ENCODE peak calls at places on chromosomes 6 and 20, in six cellular contexts. X is brain microvascular endothelial cell, H is fibroblast of lung, I is lung, C is colonic mucosa, Q is pancreas. U is an unnamed sample.

GRCh38 chr6:34176261-34177031 is 30.6 kb upstream of the GRM4 start:
- DNase-seq in I (no peak), H (no peak), C (no peak), X (no peak), Q (no peak), U (no peak)

GRCh38 chr6:95967594-95967993 is 48.2 kb upstream of the FUT9 start:
- DNase-seq in X (no peak), Q (no peak), C (no peak), I (no peak), H (no peak), U (no peak)

GRCh38 chr20:32945710-32946221 is 58.5 kb downstream of the SUN5 start:
- DNase-seq in Q (no peak), C (no peak), H (peak), X (peak), I (no peak), U (peak)

GRCh38 chr6:107690864-107691661 is 133.1 kb downstream of the SCML4 start:
- DNase-seq in C (no peak), H (peak), X (peak), I (no peak), Q (no peak), U (peak)

GRCh38 chr6:137903933-137904821 is 37.1 kb downstream of the TNFAIP3 start:
- DNase-seq in X (no peak), Q (no peak), I (no peak), C (no peak), H (peak), U (peak)

GRCh38 chr20:19008497-19008896 is 194.9 kb downstream of the SCP2D1 start:
- DNase-seq in X (no peak), H (no peak), Q (no peak), C (no peak), I (no peak), U (no peak)

GRCh38 chr6:109421184-109421583 is 19.2 kb downstream of the PPIL6 start:
- DNase-seq in X (no peak), C (no peak), Q (no peak), I (no peak), H (no peak), U (no peak)

GRCh38 chr20:51532577-51533191 is 9.8 kb downstream of the NFATC2 start:
- DNase-seq in X (no peak), C (no peak), Q (no peak), I (no peak), H (peak), U (no peak)

GRCh38 chr6:9007062-9007461 is 571.7 kb upstream of the SLC35B3 start:
- DNase-seq in Q (no peak), X (no peak), I (no peak), C (no peak), H (no peak), U (no peak)

GRCh38 chr6:75693534-75693933 is 55.5 kb upstream of the MYO6 start:
- DNase-seq in Q (no peak), H (peak), I (no peak), X (peak), C (no peak), U (peak)

DNA sequence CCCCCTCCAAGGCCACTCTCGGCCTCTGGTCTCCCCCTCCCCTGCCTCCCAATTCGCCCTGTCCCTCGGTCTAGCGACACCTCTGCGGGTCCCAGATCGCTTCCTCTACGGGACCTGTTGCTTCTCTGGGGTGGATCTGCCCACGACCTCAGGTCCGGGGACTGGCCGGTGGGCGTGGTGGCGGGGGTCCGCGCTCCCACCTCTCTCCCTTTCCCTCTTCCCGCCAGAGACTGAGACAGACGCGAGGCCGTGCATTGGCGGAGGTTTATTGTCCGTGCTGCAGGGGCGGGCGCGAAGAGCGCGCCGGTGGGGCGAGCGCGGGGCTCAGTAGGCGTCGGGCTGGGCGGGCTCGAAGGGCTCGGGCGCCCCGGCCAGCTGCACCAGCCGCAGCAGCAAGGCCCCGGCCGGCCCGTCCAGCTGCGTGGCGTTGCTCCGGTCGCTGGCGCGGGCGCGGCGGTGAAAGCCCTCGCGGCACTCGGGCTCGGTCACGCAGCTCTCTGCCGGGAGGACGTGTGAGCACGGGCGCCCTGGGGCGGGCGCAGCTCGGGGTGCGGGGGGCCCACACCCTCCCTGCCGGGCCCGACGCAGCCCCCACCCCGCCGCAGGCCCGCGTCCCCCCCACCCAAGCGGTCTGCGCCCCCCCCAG is 2.1 kb downstream of the AVP start:
- DNase-seq in C (no peak), I (no peak), Q (no peak), X (no peak), H (no peak), U (peak)
- H3K4me3 ChIP-seq in C (no peak), I (no peak), Q (no peak), X (no peak), H (no peak), U (no peak)

GRCh38 chr6:53956068-53956711 is 155.1 kb upstream of the MLIP start:
- DNase-seq in X (peak), C (peak), Q (no peak), H (peak), I (peak), U (peak)
- TF ChIP-seq CTCF in X (peak), C (peak), Q (peak), H (peak), I (peak), U (peak)

GRCh38 chr6:36848658-36849441 is 9.6 kb upstream of the CPNE5 start:
- DNase-seq in Q (peak), X (no peak), C (peak), H (no peak), I (peak), U (peak)
- H3K4me3 ChIP-seq in Q (no peak), X (no peak), C (no peak), H (no peak), I (no peak), U (no peak)

GRCh38 chr6:157898169-157898568 is 75.1 kb downstream of the SNX9 start:
- DNase-seq in X (no peak), Q (no peak), C (no peak), I (no peak), H (no peak), U (no peak)
- TF ChIP-seq CTCF in X (peak), Q (no peak), C (no peak), I (no peak), H (no peak), U (no peak)

GRCh38 chr20:64055893-64056638 is 6.6 kb upstream of the SOX18 start:
- DNase-seq in Q (no peak), C (no peak), I (no peak), H (no peak), X (peak), U (no peak)

GRCh38 chr20:64055396-64055892 is 6.0 kb upstream of the SOX18 start:
- DNase-seq in H (no peak), Q (no peak), I (no peak), C (no peak), X (no peak), U (no peak)

GRCh38 chr20:64052987-64053840 is 3.8 kb upstream of the SOX18 start:
- DNase-seq in C (no peak), H (no peak), Q (no peak), I (no peak), X (no peak), U (no peak)

GRCh38 chr20:64052326-64052722 is 2.9 kb upstream of the SOX18 start:
- DNase-seq in X (no peak), C (no peak), Q (no peak), I (no peak), H (no peak), U (no peak)

GRCh38 chr20:64053841-64054661 is 4.6 kb upstream of the SOX18 start:
- DNase-seq in I (no peak), H (no peak), X (no peak), C (no peak), Q (no peak), U (no peak)
- H3K4me3 ChIP-seq in I (no peak), H (no peak), X (no peak), C (no peak), Q (no peak), U (no peak)

GRCh38 chr6:1015819-1016218 is 296.1 kb upstream of the FOXQ1 start:
- DNase-seq in X (no peak), H (no peak), C (no peak), I (no peak), Q (no peak), U (peak)
- TF ChIP-seq CTCF in X (peak), H (peak), C (no peak), I (no peak), Q (no peak), U (peak)

GRCh38 chr6:110471966-110472365 is 4.4 kb downstream of the SLC22A16 start:
- DNase-seq in I (no peak), C (no peak), Q (no peak), H (no peak), X (no peak), U (no peak)

GRCh38 chr6:110474500-110474899 is 1.9 kb downstream of the SLC22A16 start:
- DNase-seq in H (no peak), X (no peak), C (no peak), I (no peak), Q (no peak), U (no peak)

GRCh38 chr6:110472739-110473138 is 3.7 kb downstream of the SLC22A16 start:
- DNase-seq in H (no peak), Q (no peak), I (no peak), C (no peak), X (no peak), U (no peak)

GRCh38 chr6:110475255-110475654 is 1.2 kb downstream of the SLC22A16 start:
- DNase-seq in Q (no peak), X (no peak), H (no peak), I (no peak), C (no peak), U (no peak)

DNA sequence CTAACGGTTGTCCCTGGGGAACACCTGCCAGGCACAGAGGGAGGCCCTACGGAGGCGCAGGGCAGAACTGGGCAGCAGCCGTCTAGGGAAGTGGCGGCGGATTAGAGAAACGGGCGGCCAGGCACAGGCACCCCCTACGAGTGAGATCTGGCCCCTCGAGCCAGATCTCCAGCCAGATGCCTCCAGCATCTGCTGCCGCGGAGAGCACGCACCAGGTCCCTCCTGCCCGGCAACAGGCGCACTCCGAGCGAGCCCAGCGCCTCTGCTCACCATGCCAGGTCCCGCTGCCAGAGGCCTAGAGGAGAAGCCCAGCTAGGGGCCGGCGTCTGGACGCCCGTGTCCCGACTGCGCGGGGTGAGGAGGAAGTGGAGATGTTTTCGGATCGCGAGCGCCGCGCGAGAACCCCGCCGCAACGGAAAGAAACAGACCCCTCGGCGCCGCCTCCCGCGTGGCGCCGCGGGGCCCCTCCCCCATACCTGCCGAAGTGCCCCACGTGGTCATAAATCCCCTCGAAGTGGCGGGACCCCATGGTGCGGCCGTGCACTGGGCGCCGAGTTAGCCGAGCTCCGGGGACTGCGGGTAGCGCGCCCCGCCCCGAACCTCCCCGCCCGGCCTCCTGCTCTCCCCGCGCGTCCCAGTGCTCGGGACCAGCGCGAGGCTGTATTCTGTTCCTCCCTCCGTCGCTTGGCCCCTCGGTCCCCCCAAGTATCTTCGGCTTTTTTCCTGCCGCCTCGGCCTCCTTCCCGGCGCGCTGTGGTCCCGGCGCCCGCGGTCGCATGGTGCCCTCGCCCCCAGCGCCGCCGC is at the start of gene SLC22A16:
- DNase-seq in H (no peak), C (no peak), Q (peak), I (no peak), X (no peak), U (no peak)
- H3K4me3 ChIP-seq in H (peak), C (peak), Q (no peak), I (peak), X (peak), U (peak)

GRCh38 chr6:3195377-3195694 is 32.1 kb downstream of the TUBB2B start:
- DNase-seq in I (no peak), X (no peak), Q (no peak), H (no peak), C (no peak), U (no peak)

GRCh38 chr6:3196770-3197169 is 30.7 kb downstream of the TUBB2B start:
- DNase-seq in X (no peak), H (no peak), I (no peak), C (no peak), Q (no peak), U (no peak)

GRCh38 chr6:3193102-3193837 is 34.2 kb downstream of the TUBB2B start:
- DNase-seq in C (no peak), Q (no peak), I (no peak), X (no peak), H (no peak), U (no peak)

GRCh38 chr6:3194535-3195376 is 32.7 kb downstream of the TUBB2B start:
- DNase-seq in I (no peak), Q (no peak), X (peak), H (peak), C (no peak), U (no peak)

GRCh38 chr6:3195695-3196497 is 31.6 kb downstream of the TUBB2B start:
- DNase-seq in Q (no peak), C (no peak), H (peak), X (no peak), I (no peak), U (no peak)
- TF ChIP-seq CTCF in Q (no peak), C (no peak), H (no peak), X (peak), I (no peak), U (peak)